ENCODE peak calls at places on chromosome 11, in six cellular contexts. One of them, this sample, is unnamed.

GRCh38 chr11:11261629-11262028 is 91.4 kb downstream of the CSNK2A3 start:
- DNase-seq in activated CD4-positive, CD25-positive, alpha-beta regulatory T cell: no peak
- DNase-seq in neural crest cell: no peak
- DNase-seq in RCC 7860: no peak
- DNase-seq in CD4-positive, CD25-positive, alpha-beta regulatory T cell: no peak
- DNase-seq in amniotic stem cell: no peak
- DNase-seq in this sample: no peak

GRCh38 chr11:3920148-3920852 is 64.8 kb downstream of the STIM1 start:
- DNase-seq in CD4-positive, CD25-positive, alpha-beta regulatory T cell: peak; percentile 48
- DNase-seq in neural crest cell: no peak
- DNase-seq in activated CD4-positive, CD25-positive, alpha-beta regulatory T cell: no peak
- DNase-seq in RCC 7860: peak; percentile 8
- DNase-seq in amniotic stem cell: no peak
- DNase-seq in this sample: peak; percentile 87

GRCh38 chr11:59173080-59173963 is 1.4 kb downstream of the DTX4 start:
- DNase-seq in activated CD4-positive, CD25-positive, alpha-beta regulatory T cell: no peak
- DNase-seq in RCC 7860: no peak
- DNase-seq in amniotic stem cell: no peak
- DNase-seq in CD4-positive, CD25-positive, alpha-beta regulatory T cell: no peak
- DNase-seq in neural crest cell: peak; percentile 44
- DNase-seq in this sample: no peak

GRCh38 chr11:16403851-16404250 is 47.5 kb upstream of the SOX6 start:
- DNase-seq in RCC 7860: no peak
- DNase-seq in activated CD4-positive, CD25-positive, alpha-beta regulatory T cell: no peak
- DNase-seq in amniotic stem cell: no peak
- DNase-seq in CD4-positive, CD25-positive, alpha-beta regulatory T cell: no peak
- DNase-seq in neural crest cell: no peak
- DNase-seq in this sample: no peak

GRCh38 chr11:9047986-9048522 is 43.3 kb downstream of the SCUBE2 start:
- DNase-seq in neural crest cell: no peak
- DNase-seq in activated CD4-positive, CD25-positive, alpha-beta regulatory T cell: no peak
- DNase-seq in CD4-positive, CD25-positive, alpha-beta regulatory T cell: no peak
- DNase-seq in amniotic stem cell: no peak
- DNase-seq in RCC 7860: no peak
- DNase-seq in this sample: peak; percentile 68

GRCh38 chr11:71543866-71544265 is 4.4 kb upstream of the KRTAP5-9 start:
- DNase-seq in amniotic stem cell: no peak
- DNase-seq in CD4-positive, CD25-positive, alpha-beta regulatory T cell: no peak
- DNase-seq in neural crest cell: no peak
- DNase-seq in activated CD4-positive, CD25-positive, alpha-beta regulatory T cell: no peak
- DNase-seq in RCC 7860: no peak
- DNase-seq in this sample: no peak

GRCh38 chr11:112715091-112715490 is 246.1 kb upstream of the NCAM1 start:
- DNase-seq in activated CD4-positive, CD25-positive, alpha-beta regulatory T cell: no peak
- DNase-seq in amniotic stem cell: no peak
- DNase-seq in RCC 7860: no peak
- DNase-seq in neural crest cell: no peak
- DNase-seq in CD4-positive, CD25-positive, alpha-beta regulatory T cell: no peak
- DNase-seq in this sample: no peak

GRCh38 chr11:61567286-61568061 is 13.4 kb downstream of the SYT7 start:
- DNase-seq in RCC 7860: peak; percentile 4
- DNase-seq in activated CD4-positive, CD25-positive, alpha-beta regulatory T cell: peak; percentile 41
- DNase-seq in amniotic stem cell: peak; percentile 15
- DNase-seq in neural crest cell: peak; percentile 94
- DNase-seq in CD4-positive, CD25-positive, alpha-beta regulatory T cell: peak; percentile 60
- DNase-seq in this sample: peak; percentile 77

GRCh38 chr11:116109228-116109627 is 605.0 kb upstream of the CADM1 start:
- DNase-seq in neural crest cell: no peak
- DNase-seq in RCC 7860: peak; percentile 68
- DNase-seq in activated CD4-positive, CD25-positive, alpha-beta regulatory T cell: no peak
- DNase-seq in amniotic stem cell: no peak
- DNase-seq in CD4-positive, CD25-positive, alpha-beta regulatory T cell: no peak
- DNase-seq in this sample: peak; percentile 29

This sample was measured in fibroblast of mammary gland.